ENCODE peak calls at places on chromosomes 4 and X, in four cellular contexts. One of them, this sample, is unnamed.

GRCh38 chrX:72107320-72107719 is 24.4 kb downstream of the RTL5 start:
- DNase-seq in GM04504: peak
- DNase-seq in stimulated activated naive CD8-positive, alpha-beta T cell treated with anti-CD3 and anti-CD28 coated beads, Interleukin-15, Interleukin-2, amounts not matched to agents 100 U/mL and 50 U/mL, for 24 hours: no peak
- DNase-seq in choroid plexus epithelial cell: peak
- DNase-seq in this sample: no peak

GRCh38 chrX:114675365-114675764 is 91.5 kb downstream of the HTR2C start:
- DNase-seq in GM04504: peak
- DNase-seq in stimulated activated naive CD8-positive, alpha-beta T cell treated with anti-CD3 and anti-CD28 coated beads, Interleukin-15, Interleukin-2, amounts not matched to agents 100 U/mL and 50 U/mL, for 24 hours: no peak
- DNase-seq in choroid plexus epithelial cell: peak
- DNase-seq in this sample: peak

GRCh38 chrX:153819398-153820083 is 10.8 kb downstream of the PDZD4 start:
- DNase-seq in GM04504: no peak
- DNase-seq in stimulated activated naive CD8-positive, alpha-beta T cell treated with anti-CD3 and anti-CD28 coated beads, Interleukin-15, Interleukin-2, amounts not matched to agents 100 U/mL and 50 U/mL, for 24 hours: no peak
- DNase-seq in choroid plexus epithelial cell: no peak
- DNase-seq in this sample: no peak

GRCh38 chrX:18010251-18010650 is 149.2 kb upstream of the RAI2 start:
- DNase-seq in GM04504: no peak
- DNase-seq in stimulated activated naive CD8-positive, alpha-beta T cell treated with anti-CD3 and anti-CD28 coated beads, Interleukin-15, Interleukin-2, amounts not matched to agents 100 U/mL and 50 U/mL, for 24 hours: no peak
- DNase-seq in choroid plexus epithelial cell: no peak
- DNase-seq in this sample: no peak

GRCh38 chr4:168877779-168878491 is 132.1 kb downstream of the CBR4 start:
- DNase-seq in GM04504: no peak
- DNase-seq in stimulated activated naive CD8-positive, alpha-beta T cell treated with anti-CD3 and anti-CD28 coated beads, Interleukin-15, Interleukin-2, amounts not matched to agents 100 U/mL and 50 U/mL, for 24 hours: peak
- DNase-seq in choroid plexus epithelial cell: no peak
- DNase-seq in this sample: no peak

GRCh38 chr4:188987011-188987410 is 847.8 kb downstream of the TRIML1 start:
- DNase-seq in GM04504: no peak
- DNase-seq in stimulated activated naive CD8-positive, alpha-beta T cell treated with anti-CD3 and anti-CD28 coated beads, Interleukin-15, Interleukin-2, amounts not matched to agents 100 U/mL and 50 U/mL, for 24 hours: no peak
- DNase-seq in choroid plexus epithelial cell: no peak
- DNase-seq in this sample: no peak

GRCh38 chrX:63387411-63387810 is 36.3 kb upstream of the SPIN4 start:
- DNase-seq in GM04504: no peak
- DNase-seq in stimulated activated naive CD8-positive, alpha-beta T cell treated with anti-CD3 and anti-CD28 coated beads, Interleukin-15, Interleukin-2, amounts not matched to agents 100 U/mL and 50 U/mL, for 24 hours: no peak
- DNase-seq in choroid plexus epithelial cell: no peak
- DNase-seq in this sample: no peak

GRCh38 chr4:64248151-64248550 is 161.1 kb downstream of the TECRL start:
- DNase-seq in GM04504: no peak
- DNase-seq in stimulated activated naive CD8-positive, alpha-beta T cell treated with anti-CD3 and anti-CD28 coated beads, Interleukin-15, Interleukin-2, amounts not matched to agents 100 U/mL and 50 U/mL, for 24 hours: no peak
- DNase-seq in choroid plexus epithelial cell: no peak
- DNase-seq in this sample: no peak